ENCODE peak calls at places on chromosome 2, in six cellular contexts. One of them, this sample, is unnamed.

GRCh38 chr2:96116879-96117533 is 635 bp upstream of the ADRA2B start:
- DNase-seq in activated CD4-positive, alpha-beta memory T cell treated with anti-CD3 and anti-CD28 coated beads, Interleukin-2, amount 10 ng/mL, durations not matched to agents 7 days and 5 days: peak; percentile 65
- DNase-seq in amygdala: no peak
- DNase-seq in bronchial epithelial cell: no peak
- DNase-seq in EL: peak; percentile 48
- DNase-seq in aorta: peak; percentile 64
- DNase-seq in this sample: peak; percentile 44

GRCh38 chr2:215425021-215425782 is 10.7 kb downstream of the FN1 start:
- DNase-seq in activated CD4-positive, alpha-beta memory T cell treated with anti-CD3 and anti-CD28 coated beads, Interleukin-2, amount 10 ng/mL, durations not matched to agents 7 days and 5 days: no peak
- DNase-seq in amygdala: no peak
- DNase-seq in bronchial epithelial cell: no peak
- DNase-seq in EL: no peak
- DNase-seq in aorta: no peak
- DNase-seq in this sample: peak; percentile 13

GRCh38 chr2:216829533-216829932 is 30.3 kb downstream of the TNP1 start:
- DNase-seq in activated CD4-positive, alpha-beta memory T cell treated with anti-CD3 and anti-CD28 coated beads, Interleukin-2, amount 10 ng/mL, durations not matched to agents 7 days and 5 days: no peak
- DNase-seq in amygdala: no peak
- DNase-seq in bronchial epithelial cell: peak; percentile 43
- DNase-seq in EL: peak; percentile 45
- DNase-seq in aorta: peak; percentile 91
- DNase-seq in this sample: peak; percentile 26

GRCh38 chr2:128390991-128391630 is 72.4 kb upstream of the HS6ST1 start:
- DNase-seq in activated CD4-positive, alpha-beta memory T cell treated with anti-CD3 and anti-CD28 coated beads, Interleukin-2, amount 10 ng/mL, durations not matched to agents 7 days and 5 days: no peak
- DNase-seq in amygdala: no peak
- DNase-seq in bronchial epithelial cell: no peak
- DNase-seq in EL: no peak
- DNase-seq in aorta: no peak
- DNase-seq in this sample: no peak

GRCh38 chr2:23761638-23762037 is 165.3 kb downstream of the ATAD2B start:
- DNase-seq in activated CD4-positive, alpha-beta memory T cell treated with anti-CD3 and anti-CD28 coated beads, Interleukin-2, amount 10 ng/mL, durations not matched to agents 7 days and 5 days: no peak
- DNase-seq in amygdala: no peak
- DNase-seq in bronchial epithelial cell: no peak
- DNase-seq in EL: no peak
- DNase-seq in aorta: no peak
- DNase-seq in this sample: no peak

GRCh38 chr2:119463136-119463535 is 31.5 kb downstream of the TMEM37 start:
- DNase-seq in activated CD4-positive, alpha-beta memory T cell treated with anti-CD3 and anti-CD28 coated beads, Interleukin-2, amount 10 ng/mL, durations not matched to agents 7 days and 5 days: no peak
- DNase-seq in amygdala: no peak
- DNase-seq in bronchial epithelial cell: peak; percentile 5
- DNase-seq in EL: no peak
- DNase-seq in aorta: no peak
- DNase-seq in this sample: no peak

GRCh38 chr2:167430447-167430846 is 542.2 kb downstream of the XIRP2 start:
- DNase-seq in activated CD4-positive, alpha-beta memory T cell treated with anti-CD3 and anti-CD28 coated beads, Interleukin-2, amount 10 ng/mL, durations not matched to agents 7 days and 5 days: no peak
- DNase-seq in amygdala: no peak
- DNase-seq in bronchial epithelial cell: no peak
- DNase-seq in EL: no peak
- DNase-seq in aorta: no peak
- DNase-seq in this sample: no peak

GRCh38 chr2:119759451-119760236 is at the start of gene PTPN4:
- DNase-seq in activated CD4-positive, alpha-beta memory T cell treated with anti-CD3 and anti-CD28 coated beads, Interleukin-2, amount 10 ng/mL, durations not matched to agents 7 days and 5 days: peak; percentile 98
- DNase-seq in amygdala: peak; percentile 89
- DNase-seq in bronchial epithelial cell: peak; percentile 96
- DNase-seq in EL: peak; percentile 99
- DNase-seq in aorta: peak; percentile 98
- DNase-seq in this sample: peak; percentile 99

GRCh38 chr2:4217737-4218136 is 514.4 kb downstream of the DCDC2C start:
- DNase-seq in activated CD4-positive, alpha-beta memory T cell treated with anti-CD3 and anti-CD28 coated beads, Interleukin-2, amount 10 ng/mL, durations not matched to agents 7 days and 5 days: no peak
- DNase-seq in amygdala: no peak
- DNase-seq in bronchial epithelial cell: no peak
- DNase-seq in EL: no peak
- DNase-seq in aorta: no peak
- DNase-seq in this sample: no peak

GRCh38 chr2:128313076-128313836 is 5.4 kb downstream of the HS6ST1 start:
- DNase-seq in activated CD4-positive, alpha-beta memory T cell treated with anti-CD3 and anti-CD28 coated beads, Interleukin-2, amount 10 ng/mL, durations not matched to agents 7 days and 5 days: peak; percentile 15
- DNase-seq in amygdala: no peak
- DNase-seq in bronchial epithelial cell: peak; percentile 37
- DNase-seq in EL: peak; percentile 21
- DNase-seq in aorta: no peak
- DNase-seq in this sample: no peak

GRCh38 chr2:232351686-232352510 is 26.7 kb upstream of the ALPP start:
- DNase-seq in activated CD4-positive, alpha-beta memory T cell treated with anti-CD3 and anti-CD28 coated beads, Interleukin-2, amount 10 ng/mL, durations not matched to agents 7 days and 5 days: no peak
- DNase-seq in amygdala: no peak
- DNase-seq in bronchial epithelial cell: no peak
- DNase-seq in EL: no peak
- DNase-seq in aorta: peak; percentile 37
- DNase-seq in this sample: no peak

GRCh38 chr2:202870431-202871160 is 970 bp downstream of the ICA1L start:
- DNase-seq in activated CD4-positive, alpha-beta memory T cell treated with anti-CD3 and anti-CD28 coated beads, Interleukin-2, amount 10 ng/mL, durations not matched to agents 7 days and 5 days: peak; percentile 69
- DNase-seq in amygdala: peak; percentile 24
- DNase-seq in bronchial epithelial cell: peak; percentile 73
- DNase-seq in EL: peak; percentile 66
- DNase-seq in aorta: peak; percentile 59
- DNase-seq in this sample: peak; percentile 73

GRCh38 chr2:20236496-20236895 is 11.6 kb upstream of the SDC1 start:
- DNase-seq in activated CD4-positive, alpha-beta memory T cell treated with anti-CD3 and anti-CD28 coated beads, Interleukin-2, amount 10 ng/mL, durations not matched to agents 7 days and 5 days: peak; percentile 1
- DNase-seq in amygdala: no peak
- DNase-seq in bronchial epithelial cell: peak; percentile 97
- DNase-seq in EL: no peak
- DNase-seq in aorta: no peak
- DNase-seq in this sample: no peak

GRCh38 chr2:240687741-240688562 is 3.7 kb upstream of the AQP12A start:
- DNase-seq in activated CD4-positive, alpha-beta memory T cell treated with anti-CD3 and anti-CD28 coated beads, Interleukin-2, amount 10 ng/mL, durations not matched to agents 7 days and 5 days: no peak
- DNase-seq in amygdala: no peak
- DNase-seq in bronchial epithelial cell: no peak
- DNase-seq in EL: no peak
- DNase-seq in aorta: no peak
- DNase-seq in this sample: no peak

GRCh38 chr2:6927186-6927585 is 10.0 kb downstream of the RNF144A start:
- DNase-seq in activated CD4-positive, alpha-beta memory T cell treated with anti-CD3 and anti-CD28 coated beads, Interleukin-2, amount 10 ng/mL, durations not matched to agents 7 days and 5 days: no peak
- DNase-seq in amygdala: no peak
- DNase-seq in bronchial epithelial cell: no peak
- DNase-seq in EL: no peak
- DNase-seq in aorta: no peak
- DNase-seq in this sample: no peak

GRCh38 chr2:231300020-231300721 is 95.3 kb upstream of the B3GNT7 start:
- DNase-seq in activated CD4-positive, alpha-beta memory T cell treated with anti-CD3 and anti-CD28 coated beads, Interleukin-2, amount 10 ng/mL, durations not matched to agents 7 days and 5 days: no peak
- DNase-seq in amygdala: no peak
- DNase-seq in bronchial epithelial cell: peak; percentile 79
- DNase-seq in EL: no peak
- DNase-seq in aorta: no peak
- DNase-seq in this sample: no peak

GRCh38 chr2:86301010-86301409 is 36.4 kb downstream of the REEP1 start:
- DNase-seq in activated CD4-positive, alpha-beta memory T cell treated with anti-CD3 and anti-CD28 coated beads, Interleukin-2, amount 10 ng/mL, durations not matched to agents 7 days and 5 days: no peak
- DNase-seq in amygdala: no peak
- DNase-seq in bronchial epithelial cell: no peak
- DNase-seq in EL: no peak
- DNase-seq in aorta: no peak
- DNase-seq in this sample: no peak

GRCh38 chr2:47534179-47534919 is 131.4 kb downstream of the MSH2 start:
- DNase-seq in activated CD4-positive, alpha-beta memory T cell treated with anti-CD3 and anti-CD28 coated beads, Interleukin-2, amount 10 ng/mL, durations not matched to agents 7 days and 5 days: no peak
- DNase-seq in amygdala: no peak
- DNase-seq in bronchial epithelial cell: peak; percentile 63
- DNase-seq in EL: peak; percentile 96
- DNase-seq in aorta: peak; percentile 60
- DNase-seq in this sample: no peak

GRCh38 chr2:138831691-138832090 is 51.5 kb upstream of the NXPH2 start:
- DNase-seq in activated CD4-positive, alpha-beta memory T cell treated with anti-CD3 and anti-CD28 coated beads, Interleukin-2, amount 10 ng/mL, durations not matched to agents 7 days and 5 days: no peak
- DNase-seq in amygdala: no peak
- DNase-seq in bronchial epithelial cell: peak; percentile 54
- DNase-seq in EL: no peak
- DNase-seq in aorta: no peak
- DNase-seq in this sample: no peak

GRCh38 chr2:100139114-100139513 is 3.3 kb downstream of the AFF3 start:
- DNase-seq in activated CD4-positive, alpha-beta memory T cell treated with anti-CD3 and anti-CD28 coated beads, Interleukin-2, amount 10 ng/mL, durations not matched to agents 7 days and 5 days: no peak
- DNase-seq in amygdala: no peak
- DNase-seq in bronchial epithelial cell: no peak
- DNase-seq in EL: no peak
- DNase-seq in aorta: no peak
- DNase-seq in this sample: no peak

GRCh38 chr2:59176737-59177136 is 935.6 kb upstream of the FANCL start:
- DNase-seq in activated CD4-positive, alpha-beta memory T cell treated with anti-CD3 and anti-CD28 coated beads, Interleukin-2, amount 10 ng/mL, durations not matched to agents 7 days and 5 days: no peak
- DNase-seq in amygdala: no peak
- DNase-seq in bronchial epithelial cell: peak; percentile 11
- DNase-seq in EL: no peak
- DNase-seq in aorta: no peak
- DNase-seq in this sample: peak; percentile 31

GRCh38 chr2:47086571-47086970 is 68.5 kb downstream of the STPG4 start:
- DNase-seq in activated CD4-positive, alpha-beta memory T cell treated with anti-CD3 and anti-CD28 coated beads, Interleukin-2, amount 10 ng/mL, durations not matched to agents 7 days and 5 days: no peak
- DNase-seq in amygdala: no peak
- DNase-seq in bronchial epithelial cell: no peak
- DNase-seq in EL: no peak
- DNase-seq in aorta: no peak
- DNase-seq in this sample: no peak

GRCh38 chr2:12479042-12479601 is 237.6 kb upstream of the TRIB2 start:
- DNase-seq in activated CD4-positive, alpha-beta memory T cell treated with anti-CD3 and anti-CD28 coated beads, Interleukin-2, amount 10 ng/mL, durations not matched to agents 7 days and 5 days: no peak
- DNase-seq in amygdala: no peak
- DNase-seq in bronchial epithelial cell: peak; percentile 55
- DNase-seq in EL: peak; percentile 6
- DNase-seq in aorta: no peak
- DNase-seq in this sample: no peak

GRCh38 chr2:105417789-105418475 is 19.1 kb upstream of the FHL2 start:
- DNase-seq in activated CD4-positive, alpha-beta memory T cell treated with anti-CD3 and anti-CD28 coated beads, Interleukin-2, amount 10 ng/mL, durations not matched to agents 7 days and 5 days: no peak
- DNase-seq in amygdala: no peak
- DNase-seq in bronchial epithelial cell: no peak
- DNase-seq in EL: peak; percentile 48
- DNase-seq in aorta: no peak
- DNase-seq in this sample: no peak

GRCh38 chr2:9692392-9693137 is 61.8 kb upstream of the YWHAQ start:
- DNase-seq in activated CD4-positive, alpha-beta memory T cell treated with anti-CD3 and anti-CD28 coated beads, Interleukin-2, amount 10 ng/mL, durations not matched to agents 7 days and 5 days: peak; percentile 46
- DNase-seq in amygdala: no peak
- DNase-seq in bronchial epithelial cell: no peak
- DNase-seq in EL: no peak
- DNase-seq in aorta: peak; percentile 69
- DNase-seq in this sample: no peak

GRCh38 chr2:88654714-88655113 is 27.4 kb upstream of the EIF2AK3 start:
- DNase-seq in activated CD4-positive, alpha-beta memory T cell treated with anti-CD3 and anti-CD28 coated beads, Interleukin-2, amount 10 ng/mL, durations not matched to agents 7 days and 5 days: no peak
- DNase-seq in amygdala: no peak
- DNase-seq in bronchial epithelial cell: peak; percentile 67
- DNase-seq in EL: peak; percentile 76
- DNase-seq in aorta: no peak
- DNase-seq in this sample: no peak

GRCh38 chr2:45729753-45730512 is 78.5 kb downstream of the PRKCE start:
- DNase-seq in activated CD4-positive, alpha-beta memory T cell treated with anti-CD3 and anti-CD28 coated beads, Interleukin-2, amount 10 ng/mL, durations not matched to agents 7 days and 5 days: no peak
- DNase-seq in amygdala: no peak
- DNase-seq in bronchial epithelial cell: peak; percentile 35
- DNase-seq in EL: no peak
- DNase-seq in aorta: no peak
- DNase-seq in this sample: no peak

GRCh38 chr2:72887032-72887835 is at the start of gene SPR:
- DNase-seq in activated CD4-positive, alpha-beta memory T cell treated with anti-CD3 and anti-CD28 coated beads, Interleukin-2, amount 10 ng/mL, durations not matched to agents 7 days and 5 days: peak; percentile 69
- DNase-seq in amygdala: peak; percentile 50
- DNase-seq in bronchial epithelial cell: peak; percentile 47
- DNase-seq in EL: peak; percentile 74
- DNase-seq in aorta: peak; percentile 81
- DNase-seq in this sample: peak; percentile 60

GRCh38 chr2:60479226-60480088 is 74.0 kb downstream of the BCL11A start:
- DNase-seq in activated CD4-positive, alpha-beta memory T cell treated with anti-CD3 and anti-CD28 coated beads, Interleukin-2, amount 10 ng/mL, durations not matched to agents 7 days and 5 days: no peak
- DNase-seq in amygdala: no peak
- DNase-seq in bronchial epithelial cell: peak; percentile 74
- DNase-seq in EL: no peak
- DNase-seq in aorta: no peak
- DNase-seq in this sample: no peak

GRCh38 chr2:238989484-238989883 is 141.6 kb downstream of the TWIST2 start:
- DNase-seq in activated CD4-positive, alpha-beta memory T cell treated with anti-CD3 and anti-CD28 coated beads, Interleukin-2, amount 10 ng/mL, durations not matched to agents 7 days and 5 days: no peak
- DNase-seq in amygdala: no peak
- DNase-seq in bronchial epithelial cell: no peak
- DNase-seq in EL: no peak
- DNase-seq in aorta: no peak
- DNase-seq in this sample: no peak

GRCh38 chr2:177270531-177270930 is 6.0 kb upstream of the NFE2L2 start:
- DNase-seq in activated CD4-positive, alpha-beta memory T cell treated with anti-CD3 and anti-CD28 coated beads, Interleukin-2, amount 10 ng/mL, durations not matched to agents 7 days and 5 days: no peak
- DNase-seq in amygdala: no peak
- DNase-seq in bronchial epithelial cell: peak; percentile 81
- DNase-seq in EL: no peak
- DNase-seq in aorta: no peak
- DNase-seq in this sample: no peak

GRCh38 chr2:109195193-109196045 is 66.4 kb downstream of the SH3RF3 start:
- DNase-seq in activated CD4-positive, alpha-beta memory T cell treated with anti-CD3 and anti-CD28 coated beads, Interleukin-2, amount 10 ng/mL, durations not matched to agents 7 days and 5 days: no peak
- DNase-seq in amygdala: no peak
- DNase-seq in bronchial epithelial cell: no peak
- DNase-seq in EL: no peak
- DNase-seq in aorta: no peak
- DNase-seq in this sample: peak; percentile 38

GRCh38 chr2:158969162-158969716 is 799 bp downstream of the TANC1 start:
- DNase-seq in activated CD4-positive, alpha-beta memory T cell treated with anti-CD3 and anti-CD28 coated beads, Interleukin-2, amount 10 ng/mL, durations not matched to agents 7 days and 5 days: no peak
- DNase-seq in amygdala: no peak
- DNase-seq in bronchial epithelial cell: no peak
- DNase-seq in EL: peak; percentile 13
- DNase-seq in aorta: peak; percentile 53
- DNase-seq in this sample: peak; percentile 4

GRCh38 chr2:98731709-98732349 is 897 bp upstream of the MGAT4A start:
- DNase-seq in activated CD4-positive, alpha-beta memory T cell treated with anti-CD3 and anti-CD28 coated beads, Interleukin-2, amount 10 ng/mL, durations not matched to agents 7 days and 5 days: no peak
- DNase-seq in amygdala: no peak
- DNase-seq in bronchial epithelial cell: no peak
- DNase-seq in EL: no peak
- DNase-seq in aorta: no peak
- DNase-seq in this sample: no peak

GRCh38 chr2:163736433-163737168 is 793 bp upstream of the FIGN start:
- DNase-seq in activated CD4-positive, alpha-beta memory T cell treated with anti-CD3 and anti-CD28 coated beads, Interleukin-2, amount 10 ng/mL, durations not matched to agents 7 days and 5 days: no peak
- DNase-seq in amygdala: no peak
- DNase-seq in bronchial epithelial cell: no peak
- DNase-seq in EL: peak; percentile 43
- DNase-seq in aorta: peak; percentile 55
- DNase-seq in this sample: peak; percentile 77

GRCh38 chr2:191970867-191971266 is 124.0 kb upstream of the CAVIN2 start:
- DNase-seq in activated CD4-positive, alpha-beta memory T cell treated with anti-CD3 and anti-CD28 coated beads, Interleukin-2, amount 10 ng/mL, durations not matched to agents 7 days and 5 days: no peak
- DNase-seq in amygdala: no peak
- DNase-seq in bronchial epithelial cell: no peak
- DNase-seq in EL: no peak
- DNase-seq in aorta: no peak
- DNase-seq in this sample: no peak

GRCh38 chr2:69791045-69791444 is 38.4 kb upstream of the GMCL1 start:
- DNase-seq in activated CD4-positive, alpha-beta memory T cell treated with anti-CD3 and anti-CD28 coated beads, Interleukin-2, amount 10 ng/mL, durations not matched to agents 7 days and 5 days: no peak
- DNase-seq in amygdala: no peak
- DNase-seq in bronchial epithelial cell: no peak
- DNase-seq in EL: peak; percentile 30
- DNase-seq in aorta: no peak
- DNase-seq in this sample: no peak

GRCh38 chr2:179569834-179570233 is 291.6 kb downstream of the ZNF385B start:
- DNase-seq in activated CD4-positive, alpha-beta memory T cell treated with anti-CD3 and anti-CD28 coated beads, Interleukin-2, amount 10 ng/mL, durations not matched to agents 7 days and 5 days: no peak
- DNase-seq in amygdala: no peak
- DNase-seq in bronchial epithelial cell: peak; percentile 89
- DNase-seq in EL: peak; percentile 49
- DNase-seq in aorta: no peak
- DNase-seq in this sample: no peak

GRCh38 chr2:235569837-235570236 is 76.0 kb downstream of the AGAP1 start:
- DNase-seq in activated CD4-positive, alpha-beta memory T cell treated with anti-CD3 and anti-CD28 coated beads, Interleukin-2, amount 10 ng/mL, durations not matched to agents 7 days and 5 days: no peak
- DNase-seq in amygdala: no peak
- DNase-seq in bronchial epithelial cell: no peak
- DNase-seq in EL: no peak
- DNase-seq in aorta: no peak
- DNase-seq in this sample: no peak

GRCh38 chr2:236156095-236156859 is 11.9 kb downstream of the GBX2 start:
- DNase-seq in activated CD4-positive, alpha-beta memory T cell treated with anti-CD3 and anti-CD28 coated beads, Interleukin-2, amount 10 ng/mL, durations not matched to agents 7 days and 5 days: no peak
- DNase-seq in amygdala: no peak
- DNase-seq in bronchial epithelial cell: no peak
- DNase-seq in EL: no peak
- DNase-seq in aorta: no peak
- DNase-seq in this sample: no peak

This sample was measured in NCI-H2081.